ENCODE peak calls at places on chromosomes 12 and 14, in seven cellular contexts. A is H1, H is lower leg skin, V is A549, P is HCT116, K is GM12891, D is tibial nerve. U is an unnamed sample.

GRCh38 chr14:105460116-105460515 is 14.5 kb upstream of the CRIP2 start:
- DNase-seq in A (no peak), H (no peak), V (no peak), P (no peak), K (no peak), D (no peak), U (no peak)

GRCh38 chr14:97459180-97459579 is 662.0 kb downstream of the VRK1 start:
- DNase-seq in A (no peak), H (no peak), V (no peak), P (no peak), K (no peak), D (no peak), U (no peak)

GRCh38 chr12:72349491-72349890 is 77.3 kb downstream of the TRHDE start:
- DNase-seq in A (no peak), H (no peak), V (no peak), P (no peak), K (no peak), D (no peak), U (no peak)

GRCh38 chr14:69573841-69574265 is 818 bp downstream of the CCDC177 start:
- DNase-seq in A (no peak), H (no peak), V (no peak), P (no peak), K (no peak), D (no peak), U (no peak)

GRCh38 chr14:67186789-67187188 is 2.5 kb upstream of the GARIN2 start:
- DNase-seq in A (no peak), H (no peak), V (no peak), P (peak; percentile 6), K (no peak), D (no peak), U (no peak)

GRCh38 chr12:131787143-131787660 is 41.0 kb upstream of the MMP17 start:
- DNase-seq in A (no peak), H (no peak), V (no peak), P (no peak), K (no peak), D (no peak), U (no peak)

GRCh38 chr14:21987937-21988336 is 314.3 kb upstream of the OR4E1 start:
- DNase-seq in A (no peak), H (no peak), V (peak; percentile 70), P (peak; percentile 45), K (no peak), D (no peak), U (no peak)

GRCh38 chr14:91284791-91285548 is 40.5 kb upstream of the GPR68 start:
- DNase-seq in A (no peak), H (no peak), V (no peak), P (no peak), K (no peak), D (no peak), U (peak; percentile 49)

GRCh38 chr12:28130625-28131598 is 59.3 kb upstream of the CCDC91 start:
- DNase-seq in A (no peak), H (peak; percentile 16), V (peak; percentile 91), P (no peak), K (no peak), D (no peak), U (peak; percentile 25)

GRCh38 chr12:91493308-91493707 is 310.7 kb upstream of the DCN start:
- DNase-seq in A (no peak), H (no peak), V (no peak), P (no peak), K (no peak), D (no peak), U (no peak)

GRCh38 chr12:109871678-109872314 is 8.5 kb downstream of the GLTP start:
- DNase-seq in A (no peak), H (no peak), V (no peak), P (no peak), K (no peak), D (no peak), U (no peak)

GRCh38 chr12:101018540-101018939 is 191.5 kb downstream of the SLC5A8 start:
- DNase-seq in A (peak; percentile 36), H (no peak), V (peak; percentile 46), P (peak; percentile 59), K (no peak), D (no peak), U (peak; percentile 54)

GRCh38 chr14:50773632-50774541 is 57.1 kb downstream of the NIN start:
- DNase-seq in A (peak; percentile 38), H (peak; percentile 31), V (peak; percentile 33), P (no peak), K (no peak), D (peak; percentile 29), U (peak; percentile 19)

GRCh38 chr14:103144085-103144484 is 20.8 kb downstream of the TNFAIP2 start:
- DNase-seq in A (no peak), H (no peak), V (peak; percentile 76), P (no peak), K (no peak), D (no peak), U (no peak)

GRCh38 chr12:112798019-112798760 is 6.6 kb downstream of the RPH3A start:
- DNase-seq in A (no peak), H (no peak), V (no peak), P (no peak), K (no peak), D (no peak), U (no peak)

GRCh38 chr14:55802986-55803431 is 223.0 kb downstream of the KTN1 start:
- DNase-seq in A (no peak), H (no peak), V (peak; percentile 87), P (peak; percentile 91), K (no peak), D (no peak), U (peak; percentile 4)

GRCh38 chr12:39574785-39575497 is 44.7 kb downstream of the ABCD2 start:
- DNase-seq in A (no peak), H (no peak), V (no peak), P (no peak), K (no peak), D (no peak), U (no peak)

GRCh38 chr14:95432152-95433093 is 84.0 kb downstream of the SYNE3 start:
- DNase-seq in A (no peak), H (no peak), V (peak; percentile 37), P (no peak), K (no peak), D (peak; percentile 36), U (no peak)

GRCh38 chr14:55126089-55126488 is 3.0 kb upstream of the LGALS3 start:
- DNase-seq in A (no peak), H (peak; percentile 16), V (no peak), P (no peak), K (no peak), D (no peak), U (no peak)

GRCh38 chr12:43111608-43112007 is 440.4 kb downstream of the ADAMTS20 start:
- DNase-seq in A (no peak), H (no peak), V (no peak), P (no peak), K (no peak), D (no peak), U (no peak)

GRCh38 chr12:126191037-126191891 is 1126.0 kb downstream of the AACS start:
- DNase-seq in A (peak; percentile 23), H (no peak), V (no peak), P (no peak), K (no peak), D (no peak), U (no peak)

GRCh38 chr12:77122236-77122635 is 56.9 kb upstream of the E2F7 start:
- DNase-seq in A (no peak), H (no peak), V (peak; percentile 57), P (peak; percentile 57), K (no peak), D (no peak), U (no peak)
- TF ChIP-seq POLR2A in A (no peak), H (no peak), V (no peak), P (no peak), K (no peak), D (no peak), U (no peak)

GRCh38 chr12:46369474-46370379 is 2.8 kb downstream of the SLC38A2 start:
- DNase-seq in A (no peak), H (no peak), V (no peak), P (no peak), K (no peak), D (no peak), U (no peak)
- TF ChIP-seq POLR2A in A (peak; percentile 20), H (no peak), V (no peak), P (no peak), K (no peak), D (no peak), U (no peak)

DNA sequence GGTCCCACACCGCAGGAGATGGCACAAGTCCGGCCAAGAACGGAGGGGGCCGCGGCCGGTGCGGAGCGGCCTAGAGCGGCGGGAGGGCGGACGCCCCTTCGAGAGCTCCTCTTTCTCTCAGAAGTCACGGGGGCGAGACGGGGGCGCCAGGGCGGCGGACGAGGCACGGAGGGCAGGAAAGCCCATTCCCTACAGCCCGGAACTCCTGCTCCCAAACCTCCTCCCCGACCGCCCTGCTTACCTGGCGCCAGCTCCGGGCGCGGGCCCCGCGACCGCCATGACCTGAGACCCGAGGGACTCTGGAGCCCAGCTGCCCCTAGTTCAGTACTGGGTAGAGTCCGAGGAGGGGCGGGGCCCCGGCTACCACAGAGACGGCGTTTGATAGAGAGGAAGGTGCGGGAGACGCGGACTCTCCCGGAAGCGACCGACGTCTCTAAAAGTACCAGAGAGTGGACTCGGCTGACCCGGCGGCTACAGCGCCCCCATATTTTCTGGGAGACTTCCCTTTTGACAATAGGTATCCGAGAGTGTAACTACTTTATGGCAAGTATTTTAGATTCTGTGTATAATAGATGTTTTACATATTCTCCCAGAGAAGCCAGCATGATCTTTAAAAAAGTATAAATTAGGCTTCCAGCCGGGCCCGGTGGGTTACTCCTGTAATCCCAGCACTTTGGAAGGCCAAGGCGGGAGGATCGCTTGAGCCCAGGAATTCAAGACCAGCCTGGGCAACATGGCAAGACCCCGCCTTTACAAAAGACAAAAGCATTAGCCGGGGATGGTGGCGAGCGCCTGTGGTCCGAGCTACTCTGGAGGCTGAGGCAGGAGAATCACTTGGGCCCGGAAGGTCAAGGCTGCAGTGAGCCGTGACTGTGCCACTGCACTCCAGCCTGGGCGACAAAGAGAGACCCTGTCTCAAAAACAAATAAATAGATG is at the start of gene ABCD4:
- DNase-seq in A (peak; percentile 90), H (peak; percentile 93), V (peak; percentile 93), P (peak; percentile 89), K (peak; percentile 76), D (peak; percentile 89), U (peak; percentile 77)
- TF ChIP-seq POLR2A in A (peak; percentile 100), H (no peak), V (peak; percentile 93), P (peak; percentile 83), K (peak; percentile 80), D (no peak), U (peak; percentile 82)

GRCh38 chr14:94077111-94077821 is 3.7 kb downstream of the DDX24 start:
- DNase-seq in A (no peak), H (no peak), V (no peak), P (no peak), K (no peak), D (no peak), U (no peak)

GRCh38 chr14:94080606-94081385 is at the start of the genes DDX24 and IFI27L1:
- DNase-seq in A (peak; percentile 84), H (peak; percentile 98), V (peak; percentile 93), P (peak; percentile 78), K (peak; percentile 92), D (peak; percentile 92), U (peak; percentile 91)

GRCh38 chr14:94079891-94080605 is 954 bp downstream of the DDX24 start:
- DNase-seq in A (no peak), H (no peak), V (no peak), P (no peak), K (no peak), D (no peak), U (no peak)

GRCh38 chr14:94077823-94078222 is 3.2 kb downstream of the DDX24 start:
- DNase-seq in A (no peak), H (no peak), V (no peak), P (no peak), K (no peak), D (no peak), U (no peak)

GRCh38 chr14:94081386-94081820 is 293 bp downstream of the IFI27L1 start:
- DNase-seq in A (no peak), H (no peak), V (no peak), P (no peak), K (no peak), D (no peak), U (no peak)
- TF ChIP-seq POLR2A in A (peak; percentile 1), H (no peak), V (no peak), P (no peak), K (no peak), D (no peak), U (no peak)

U was measured in H54.